ENCODE peak calls at places on chromosome 21, in nine cellular contexts. B is GM04503; G is NCI-H1092; S is Daoy; Z is Kasumi-1; O is GM23248; Y is AG20443; C is CD4-positive, CD25-positive, alpha-beta regulatory T cell; H is HTR-8/SVneo. R is an unnamed sample.

GRCh38 chr21:45950740-45951515 is 30.6 kb upstream of the COL6A1 start:
- DNase-seq in B (no peak), G (peak; percentile 27), S (peak; percentile 91), Z (no peak), O (peak; percentile 73), Y (peak; percentile 60), C (no peak), H (peak; percentile 66), R (peak; percentile 42)

GRCh38 chr21:38134084-38134873 is 122.5 kb upstream of the KCNJ15 start:
- DNase-seq in B (no peak), G (no peak), S (no peak), Z (no peak), O (peak; percentile 17), Y (no peak), C (no peak), H (no peak), R (no peak)

GRCh38 chr21:32257952-32258785 is 20.7 kb downstream of the MIS18A start:
- DNase-seq in B (peak; percentile 46), G (peak; percentile 66), S (peak; percentile 87), Z (peak; percentile 62), O (peak; percentile 93), Y (peak; percentile 82), C (no peak), H (peak; percentile 81), R (peak; percentile 73)

GRCh38 chr21:36188081-36188681 is 31.6 kb downstream of the DOP1B start:
- DNase-seq in B (no peak), G (peak; percentile 45), S (no peak), Z (no peak), O (no peak), Y (no peak), C (no peak), H (no peak), R (no peak)

GRCh38 chr21:37028579-37028978 is 22.1 kb downstream of the RIPPLY3 start:
- DNase-seq in B (no peak), G (no peak), S (no peak), Z (no peak), O (no peak), Y (no peak), C (no peak), H (no peak), R (no peak)

GRCh38 chr21:42775891-42776290 is 103.4 kb downstream of the WDR4 start:
- DNase-seq in B (no peak), G (no peak), S (no peak), Z (no peak), O (no peak), Y (no peak), C (no peak), H (no peak), R (no peak)

GRCh38 chr21:38538353-38538752 is 40.1 kb upstream of the ERG start:
- DNase-seq in B (no peak), G (no peak), S (peak; percentile 52), Z (no peak), O (no peak), Y (no peak), C (no peak), H (no peak), R (no peak)

GRCh38 chr21:17492415-17493168 is 20.3 kb upstream of the CXADR start:
- DNase-seq in B (no peak), G (no peak), S (peak; percentile 71), Z (no peak), O (peak; percentile 58), Y (no peak), C (no peak), H (no peak), R (no peak)

GRCh38 chr21:44914176-44914874 is 6.4 kb downstream of the ITGB2 start:
- DNase-seq in B (no peak), G (no peak), S (no peak), Z (peak; percentile 61), O (no peak), Y (no peak), C (no peak), H (no peak), R (no peak)

GRCh38 chr21:34704119-34704518 is 35.3 kb downstream of the CLIC6 start:
- DNase-seq in B (peak; percentile 85), G (no peak), S (no peak), Z (no peak), O (peak; percentile 85), Y (peak; percentile 62), C (no peak), H (no peak), R (no peak)

GRCh38 chr21:31184462-31184861 is 146.2 kb upstream of the KRTAP19-8 start:
- DNase-seq in B (no peak), G (no peak), S (no peak), Z (no peak), O (no peak), Y (no peak), C (peak; percentile 63), H (no peak), R (no peak)

GRCh38 chr21:17818158-17819113 is 720 bp downstream of the C21orf91 start:
- DNase-seq in B (no peak), G (peak; percentile 3), S (peak; percentile 38), Z (peak; percentile 16), O (peak; percentile 62), Y (peak; percentile 56), C (peak; percentile 19), H (no peak), R (peak; percentile 13)

GRCh38 chr21:42880352-42880751 is 1.0 kb upstream of the WDR4 start:
- DNase-seq in B (no peak), G (no peak), S (no peak), Z (no peak), O (peak; percentile 10), Y (no peak), C (no peak), H (no peak), R (no peak)

GRCh38 chr21:31777857-31778256 is 45.9 kb upstream of the SCAF4 start:
- DNase-seq in B (no peak), G (no peak), S (no peak), Z (no peak), O (no peak), Y (no peak), C (no peak), H (no peak), R (no peak)

GRCh38 chr21:42199488-42200463 is 19.2 kb upstream of the ABCG1 start:
- DNase-seq in B (peak; percentile 23), G (no peak), S (peak; percentile 41), Z (peak; percentile 71), O (peak; percentile 85), Y (peak; percentile 57), C (no peak), H (peak; percentile 65), R (peak; percentile 53)

GRCh38 chr21:14086553-14086952 is 124.2 kb downstream of the LIPI start:
- DNase-seq in B (no peak), G (no peak), S (no peak), Z (no peak), O (no peak), Y (no peak), C (no peak), H (no peak), R (no peak)

GRCh38 chr21:41768371-41769042 is 1.7 kb upstream of the RIPK4 start:
- DNase-seq in B (peak; percentile 41), G (peak; percentile 14), S (peak; percentile 94), Z (peak; percentile 31), O (peak; percentile 88), Y (peak; percentile 62), C (no peak), H (no peak), R (peak; percentile 83)

GRCh38 chr21:15826147-15826780 is 96.5 kb downstream of the USP25 start:
- DNase-seq in B (no peak), G (no peak), S (peak; percentile 22), Z (peak; percentile 42), O (peak; percentile 48), Y (peak; percentile 10), C (no peak), H (peak; percentile 35), R (no peak)

GRCh38 chr21:46295177-46295711 is 9.1 kb downstream of the YBEY start:
- DNase-seq in B (no peak), G (no peak), S (peak; percentile 96), Z (no peak), O (peak; percentile 30), Y (no peak), C (no peak), H (no peak), R (peak; percentile 50)

GRCh38 chr21:44375686-44376320 is 22.4 kb downstream of the TRPM2 start:
- DNase-seq in B (no peak), G (no peak), S (no peak), Z (no peak), O (no peak), Y (peak; percentile 7), C (no peak), H (no peak), R (no peak)

GRCh38 chr21:42395910-42396625 is at the start of gene TMPRSS3:
- DNase-seq in B (no peak), G (no peak), S (peak; percentile 63), Z (no peak), O (no peak), Y (no peak), C (no peak), H (no peak), R (no peak)

GRCh38 chr21:41349607-41350390 is 12.0 kb upstream of the MX2 start:
- DNase-seq in B (no peak), G (no peak), S (no peak), Z (no peak), O (no peak), Y (no peak), C (no peak), H (no peak), R (no peak)

GRCh38 chr21:37530901-37531351 is 164.4 kb downstream of the DYRK1A start:
- DNase-seq in B (no peak), G (no peak), S (no peak), Z (no peak), O (no peak), Y (no peak), C (no peak), H (no peak), R (no peak)

GRCh38 chr21:42039911-42040351 is 29.8 kb upstream of the ZBTB21 start:
- DNase-seq in B (no peak), G (no peak), S (peak; percentile 82), Z (no peak), O (peak; percentile 52), Y (peak; percentile 81), C (no peak), H (peak; percentile 53), R (no peak)

GRCh38 chr21:15616864-15617574 is 112.8 kb upstream of the USP25 start:
- DNase-seq in B (no peak), G (no peak), S (no peak), Z (no peak), O (peak; percentile 60), Y (no peak), C (no peak), H (no peak), R (no peak)

GRCh38 chr21:41835711-41836154 is 43.4 kb downstream of the PRDM15 start:
- DNase-seq in B (no peak), G (no peak), S (no peak), Z (no peak), O (no peak), Y (no peak), C (no peak), H (no peak), R (no peak)

GRCh38 chr21:31612889-31613785 is 46.4 kb upstream of the SOD1 start:
- DNase-seq in B (no peak), G (no peak), S (peak; percentile 23), Z (peak; percentile 29), O (peak; percentile 46), Y (peak; percentile 37), C (no peak), H (no peak), R (no peak)

GRCh38 chr21:17759546-17760178 is 59.5 kb downstream of the C21orf91 start:
- DNase-seq in B (no peak), G (no peak), S (no peak), Z (no peak), O (no peak), Y (no peak), C (no peak), H (no peak), R (no peak)

GRCh38 chr21:30240661-30241060 is 24.8 kb upstream of the CLDN8 start:
- DNase-seq in B (no peak), G (no peak), S (no peak), Z (no peak), O (no peak), Y (no peak), C (no peak), H (no peak), R (no peak)